ENCODE peak calls at places on chromosomes 5 and 9, in five cellular contexts. O, V, U, M and L are unnamed samples.

GRCh38 chr5:111742595-111742994 is 14.4 kb downstream of the NREP start:
- DNase-seq in O (peak), M (peak), U (no peak), V (no peak), L (no peak)

GRCh38 chr5:65261499-65261898 is 220.2 kb downstream of the ADAMTS6 start:
- DNase-seq in O (no peak), M (no peak), U (no peak), V (no peak), L (no peak)

GRCh38 chr5:134247411-134247810 is 21.5 kb upstream of the PPP2CA start:
- DNase-seq in O (peak), U (no peak), M (peak), V (no peak), L (no peak)

GRCh38 chr9:107313555-107314096 is 30.5 kb downstream of the RAD23B start:
- DNase-seq in V (no peak), U (no peak), M (no peak), O (no peak), L (no peak)

GRCh38 chr9:22447607-22448305 is 1.1 kb downstream of the DMRTA1 start:
- DNase-seq in U (no peak), V (no peak), M (no peak), O (peak), L (peak)

GRCh38 chr5:147688965-147689364 is 93.6 kb downstream of the JAKMIP2 start:
- DNase-seq in M (no peak), V (no peak), U (no peak), O (no peak), L (no peak)

GRCh38 chr9:132410642-132411041 is 631 bp downstream of the CFAP77 start:
- DNase-seq in V (no peak), M (no peak), U (no peak), O (no peak), L (no peak)

GRCh38 chr9:36386396-36386795 is 13.7 kb downstream of the RNF38 start:
- DNase-seq in U (no peak), O (no peak), M (peak), V (no peak), L (no peak)

GRCh38 chr5:83162598-83162997 is 85.3 kb downstream of the XRCC4 start:
- DNase-seq in M (no peak), O (no peak), U (no peak), V (no peak), L (no peak)

GRCh38 chr5:10745133-10745532 is 15.9 kb downstream of the DAP start:
- DNase-seq in O (peak), U (no peak), M (peak), V (no peak), L (no peak)

GRCh38 chr5:74231697-74232096 is 408.8 kb downstream of the ENC1 start:
- DNase-seq in V (no peak), O (no peak), U (no peak), M (no peak), L (no peak)

GRCh38 chr5:132243366-132243977 is 14.0 kb upstream of the PDLIM4 start:
- DNase-seq in O (no peak), M (no peak), U (no peak), V (no peak), L (no peak)

GRCh38 chr9:135764731-135765130 is 62.7 kb downstream of the KCNT1 start:
- DNase-seq in O (no peak), M (no peak), V (no peak), U (no peak), L (no peak)

GRCh38 chr9:135212961-135213360 is 125.5 kb downstream of the OLFM1 start:
- DNase-seq in O (no peak), U (no peak), M (no peak), V (no peak), L (no peak)

GRCh38 chr9:74940600-74940999 is 12.1 kb downstream of the C9orf40 start:
- DNase-seq in O (no peak), V (no peak), M (peak), U (no peak), L (no peak)

GRCh38 chr5:114367029-114367428 is 5.2 kb downstream of the KCNN2 start:
- DNase-seq in V (no peak), O (peak), M (peak), U (no peak), L (no peak)

GRCh38 chr5:148261221-148261620 is 7.4 kb upstream of the SPINK13 start:
- DNase-seq in U (no peak), O (no peak), V (no peak), M (no peak), L (no peak)

GRCh38 chr9:135914921-135915320 is 7.6 kb upstream of the CAMSAP1 start:
- DNase-seq in U (no peak), M (no peak), V (no peak), O (no peak), L (no peak)

DNA sequence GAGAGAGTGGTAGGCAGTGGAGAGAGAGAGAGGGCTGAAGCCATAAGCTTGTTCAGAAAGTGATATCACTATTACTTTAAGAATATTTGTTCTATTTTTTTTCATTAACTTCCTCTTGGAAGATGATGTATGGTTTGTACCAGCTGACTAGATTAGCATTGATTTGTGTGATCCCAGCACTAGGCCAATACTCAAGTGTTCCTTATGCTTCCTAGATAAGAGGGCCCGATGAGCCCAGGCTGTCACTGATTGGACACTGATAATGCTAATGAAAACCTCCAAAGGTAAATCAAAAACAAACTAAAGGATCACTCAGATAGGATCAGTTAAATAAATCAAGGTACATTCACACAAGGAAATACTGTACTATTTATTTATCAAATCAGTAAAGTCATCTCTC is 52.7 kb upstream of the OTULINL start:
- DNase-seq in O (no peak), V (no peak), U (no peak), M (no peak), L (no peak)
- H2BK12ac ChIP-seq in O (no peak), V (no peak), U (no peak), M (no peak), L (no peak)

DNA sequence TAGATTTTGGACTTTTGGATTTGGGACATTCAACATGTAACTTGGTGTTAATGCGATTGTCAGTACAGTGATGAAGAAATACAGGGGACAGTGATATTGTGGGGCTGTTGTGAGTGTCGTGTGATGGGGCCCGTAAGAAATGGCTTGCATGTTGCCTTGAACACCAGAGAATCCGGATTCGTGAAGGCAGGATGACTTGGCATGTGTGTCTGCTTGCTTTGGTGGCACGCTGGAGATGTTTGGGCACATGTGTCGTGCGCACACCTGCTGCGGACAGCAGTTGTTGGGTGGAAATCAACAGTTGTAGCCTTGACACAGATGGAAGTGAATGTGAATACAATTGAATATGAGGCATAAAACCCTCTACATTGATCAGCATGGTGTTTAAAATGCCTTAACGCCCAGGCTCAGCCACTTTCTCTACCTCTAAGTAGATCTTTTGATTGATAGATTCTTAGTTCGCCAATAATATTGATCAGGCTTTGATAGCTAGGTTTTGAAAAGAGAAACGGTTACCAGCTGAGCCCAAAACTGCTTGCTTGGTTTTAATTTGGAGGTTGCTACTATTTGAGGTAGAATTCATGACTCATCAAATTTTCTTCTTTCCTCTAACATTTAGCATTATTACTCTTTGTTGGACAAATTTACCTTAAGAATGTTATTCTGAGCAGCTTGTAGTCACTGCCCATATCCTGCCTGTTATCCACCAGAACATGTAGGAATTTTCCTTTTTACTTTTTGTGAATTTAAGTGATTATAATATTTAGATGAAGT is 94.4 kb downstream of the TRIO start:
- DNase-seq in O (no peak), V (no peak), M (no peak), U (no peak), L (no peak)
- H2BK5ac ChIP-seq in O (no peak), V (peak), M (no peak), U (no peak), L (no peak)

DNA sequence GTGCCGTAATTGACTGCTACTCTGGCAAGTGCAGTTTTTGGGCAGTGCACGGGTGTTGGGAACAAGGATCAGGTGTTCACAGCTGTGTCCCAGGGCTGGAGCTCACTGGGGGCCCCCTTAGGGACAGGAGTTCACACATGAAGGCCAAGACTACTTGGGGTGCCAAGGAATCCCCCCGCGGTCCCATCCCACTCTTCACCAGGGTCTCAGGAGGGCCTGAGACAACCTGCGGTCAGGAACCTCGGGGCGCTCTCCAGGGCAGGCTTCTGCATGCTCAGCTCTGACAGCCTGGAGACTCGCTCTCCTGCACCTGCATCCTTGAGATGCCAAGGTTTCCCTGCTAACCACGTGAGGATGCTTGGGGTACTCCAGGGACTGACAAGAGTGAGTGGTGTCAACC is 2.3 kb upstream of the MAN1B1 start:
- DNase-seq in O (no peak), M (no peak), V (no peak), U (no peak), L (no peak)
- H2AK5ac ChIP-seq in O (peak), M (no peak), V (no peak), U (no peak), L (no peak)

DNA sequence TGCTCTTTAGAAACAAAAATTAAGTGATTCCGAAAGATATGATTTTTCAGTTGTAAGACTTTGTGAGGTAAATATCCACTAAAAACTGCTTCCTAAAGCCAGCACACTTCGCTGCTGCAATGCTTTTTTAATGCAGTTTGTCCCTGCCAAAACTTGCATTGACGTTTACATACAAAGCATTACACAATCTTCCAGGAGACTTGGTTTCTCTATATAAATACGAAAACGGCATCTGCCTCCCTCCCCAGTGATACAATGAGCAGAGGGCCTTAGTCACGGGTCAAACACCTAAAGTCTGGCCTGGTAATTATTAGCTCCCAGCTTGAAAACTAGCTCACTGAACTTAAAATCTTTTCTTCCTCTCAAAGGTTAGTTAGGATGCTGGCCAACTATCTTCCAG is 170.7 kb downstream of the TSSK1B start:
- DNase-seq in U (no peak), O (peak), V (no peak), M (no peak), L (no peak)
- H2BK12ac ChIP-seq in U (no peak), O (no peak), V (no peak), M (no peak), L (no peak)

GRCh38 chr9:110923601-110924000 is 114.7 kb downstream of the LPAR1 start:
- DNase-seq in U (no peak), O (peak), V (no peak), M (no peak), L (no peak)

GRCh38 chr9:110922145-110922544 is 116.1 kb downstream of the LPAR1 start:
- DNase-seq in M (no peak), O (no peak), V (no peak), U (no peak), L (no peak)

GRCh38 chr9:110921705-110922104 is 116.6 kb downstream of the LPAR1 start:
- DNase-seq in V (no peak), U (no peak), M (no peak), O (no peak), L (no peak)

GRCh38 chr9:110928604-110929003 is 109.7 kb downstream of the LPAR1 start:
- DNase-seq in O (no peak), M (no peak), V (no peak), U (no peak), L (no peak)

DNA sequence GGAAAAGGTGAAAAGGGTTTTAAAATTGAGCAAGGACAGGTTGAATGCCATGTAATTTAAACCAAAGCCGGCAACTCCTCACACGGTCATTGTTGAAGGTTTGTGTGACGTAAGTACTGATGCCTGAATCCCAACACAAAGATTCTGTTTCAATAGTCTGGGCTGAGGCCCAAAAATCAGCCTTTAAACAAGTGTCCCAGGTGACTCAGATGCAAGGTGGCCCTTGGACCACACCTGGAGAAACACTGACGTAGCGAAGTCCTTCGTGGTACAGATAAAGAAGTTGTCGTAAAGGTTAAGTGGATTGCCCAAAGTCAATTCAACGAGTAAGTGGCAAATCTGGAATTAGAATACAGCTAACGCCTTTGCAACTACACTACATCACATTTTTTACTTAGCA is 111.4 kb downstream of the LPAR1 start:
- DNase-seq in O (no peak), U (no peak), V (no peak), M (no peak), L (no peak)
- H2BK5ac ChIP-seq in O (no peak), U (no peak), V (no peak), M (no peak), L (no peak)

DNA sequence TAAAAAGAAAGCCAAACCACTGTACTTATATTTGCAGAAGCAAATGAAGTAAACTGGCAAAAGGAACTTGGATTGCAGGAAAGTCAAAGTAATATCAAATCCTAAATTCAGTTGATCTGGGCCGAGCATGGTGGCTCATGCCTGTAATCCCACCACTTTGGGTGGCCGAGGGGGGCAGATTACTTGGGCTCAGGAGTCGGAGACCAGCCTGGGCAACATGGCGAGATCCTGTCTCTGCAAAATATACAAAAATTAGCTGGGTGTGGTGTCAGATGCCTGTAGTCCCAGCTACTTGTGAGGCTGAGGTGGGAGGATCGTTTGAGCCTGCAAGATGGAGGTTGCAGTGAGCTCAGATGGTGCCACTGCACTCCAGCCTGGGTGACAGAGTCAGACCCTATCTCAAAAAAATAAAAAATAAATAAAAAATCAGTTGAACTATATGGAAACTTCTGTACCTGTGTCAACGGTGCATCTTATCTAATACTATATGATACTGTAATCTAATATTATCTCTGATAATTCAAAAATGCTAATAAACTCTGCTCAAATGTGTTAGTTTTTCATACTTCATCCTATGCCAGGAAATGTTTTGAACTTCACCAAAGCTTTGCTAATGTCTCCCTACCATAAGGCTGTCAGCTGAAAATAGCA is 10.1 kb downstream of the SELENOP start:
- DNase-seq in U (no peak), M (no peak), V (no peak), O (no peak), L (no peak)
- H2AK5ac ChIP-seq in U (no peak), M (no peak), V (no peak), O (no peak), L (no peak)